ENCODE peak calls at places on chromosomes 12 and 14, in five cellular contexts. A is hypothalamus, J is amniotic epithelial cell, M is Kasumi-1, N is epithelial cell of esophagus. R is an unnamed sample.
A peak's percentile ranks its signal among the peaks of the same experiment; 100 is the strongest.

GRCh38 chr12:86838709-86839108 is 582.5 kb upstream of the MGAT4C start:
- DNase-seq in J (peak; percentile 1), M (no peak), N (no peak), A (no peak), R (peak; percentile 43)

GRCh38 chr12:62865090-62865489 is 69.9 kb downstream of the PPM1H start:
- DNase-seq in J (no peak), M (no peak), A (no peak), N (no peak), R (no peak)

GRCh38 chr12:110354172-110354780 is 49.2 kb downstream of the ANAPC7 start:
- DNase-seq in M (peak; percentile 94), A (no peak), J (peak; percentile 86), N (no peak), R (no peak)

GRCh38 chr14:69580009-69580577 is 5.4 kb upstream of the CCDC177 start:
- DNase-seq in N (peak; percentile 98), M (peak; percentile 52), A (no peak), J (peak; percentile 100), R (no peak)

GRCh38 chr12:64392221-64392620 is 1.7 kb upstream of the C12orf56 start:
- DNase-seq in N (peak; percentile 64), M (peak; percentile 60), J (peak; percentile 54), A (no peak), R (no peak)

GRCh38 chr12:111584959-111585358 is 14.2 kb downstream of the ATXN2 start:
- DNase-seq in A (no peak), N (peak; percentile 75), M (no peak), J (peak; percentile 72), R (no peak)

GRCh38 chr14:90726656-90727055 is 89.6 kb downstream of the TTC7B start:
- DNase-seq in M (peak; percentile 3), A (no peak), J (peak; percentile 70), N (peak; percentile 81), R (no peak)

GRCh38 chr12:69936214-69936731 is 111.2 kb downstream of the MYRFL start:
- DNase-seq in M (no peak), A (no peak), N (peak; percentile 72), J (no peak), R (no peak)

GRCh38 chr14:95482967-95483842 is 33.2 kb downstream of the SYNE3 start:
- DNase-seq in A (no peak), J (peak; percentile 93), N (peak; percentile 84), M (no peak), R (peak; percentile 62)

GRCh38 chr12:51591020-51591901 is at the start of gene SCN8A:
- DNase-seq in A (peak; percentile 28), J (peak; percentile 22), M (no peak), N (peak; percentile 3), R (peak; percentile 86)

GRCh38 chr12:90839340-90839739 is 115.6 kb downstream of the CCER1 start:
- DNase-seq in A (no peak), M (no peak), N (no peak), J (peak; percentile 66), R (no peak)

GRCh38 chr12:125720961-125721360 is 655.7 kb downstream of the AACS start:
- DNase-seq in N (no peak), J (no peak), A (no peak), M (no peak), R (no peak)

GRCh38 chr12:104006929-104007328 is 41.3 kb downstream of the TDG start:
- DNase-seq in N (peak; percentile 71), M (no peak), J (peak; percentile 62), A (no peak), R (no peak)

GRCh38 chr14:67167420-67168109 is 21.7 kb upstream of the GARIN2 start:
- DNase-seq in J (peak; percentile 38), N (no peak), A (no peak), M (no peak), R (no peak)

GRCh38 chr14:73610692-73611091 is 1.6 kb upstream of the ACOT6 start:
- DNase-seq in A (no peak), N (no peak), J (peak; percentile 62), M (no peak), R (peak; percentile 78)

GRCh38 chr12:75177997-75178396 is 31.6 kb downstream of the KCNC2 start:
- DNase-seq in M (no peak), N (peak; percentile 98), J (peak; percentile 90), A (no peak), R (no peak)

GRCh38 chr14:74620497-74620921 is 8.5 kb upstream of the LTBP2 start:
- DNase-seq in J (peak; percentile 96), N (peak; percentile 91), A (no peak), M (no peak), R (no peak)

GRCh38 chr14:68927956-68928675 is 51.0 kb downstream of the ACTN1 start:
- DNase-seq in N (no peak), M (no peak), A (no peak), J (no peak), R (no peak)

GRCh38 chr12:79959484-79959883 is 24.6 kb upstream of the PPP1R12A start:
- DNase-seq in A (no peak), J (no peak), N (no peak), M (no peak), R (no peak)

GRCh38 chr12:90281156-90281868 is 572.7 kb upstream of the ATP2B1 start:
- DNase-seq in A (no peak), N (no peak), J (no peak), M (no peak), R (no peak)

GRCh38 chr12:79274571-79275064 is 410.0 kb downstream of the SYT1 start:
- DNase-seq in J (no peak), N (no peak), A (no peak), M (no peak), R (no peak)

GRCh38 chr14:75319021-75319420 is 40.4 kb downstream of the FOS start:
- DNase-seq in A (no peak), M (no peak), N (no peak), J (no peak), R (no peak)

GRCh38 chr12:104582739-104583138 is 126.0 kb downstream of the CHST11 start:
- DNase-seq in A (no peak), J (no peak), N (no peak), M (no peak), R (no peak)

GRCh38 chr12:71315328-71315960 is 124.2 kb upstream of the LGR5 start:
- DNase-seq in A (no peak), N (no peak), J (no peak), M (no peak), R (no peak)

GRCh38 chr14:73752297-73752992 is 38.3 kb upstream of the PNMA1 start:
- DNase-seq in A (no peak), N (no peak), J (peak; percentile 85), M (no peak), R (peak; percentile 58)

GRCh38 chr12:123384318-123384993 is 524 bp downstream of the KMT5A start:
- DNase-seq in A (no peak), M (no peak), N (peak; percentile 32), J (no peak), R (peak; percentile 20)

GRCh38 chr12:75953312-75953906 is 78.2 kb downstream of the PHLDA1 start:
- DNase-seq in A (no peak), M (no peak), J (peak; percentile 47), N (peak; percentile 64), R (peak; percentile 41)

GRCh38 chr14:64095620-64096019 is 198.6 kb downstream of the ESR2 start:
- DNase-seq in N (peak; percentile 82), A (no peak), J (peak; percentile 74), M (no peak), R (no peak)

GRCh38 chr12:63985945-63986344 is 141.4 kb downstream of the SRGAP1 start:
- DNase-seq in N (no peak), A (no peak), M (no peak), J (no peak), R (no peak)

GRCh38 chr12:4447151-4447550 is 1.5 kb upstream of the FGF6 start:
- DNase-seq in N (no peak), M (no peak), J (no peak), A (no peak), R (no peak)

GRCh38 chr14:57748279-57748678 is 117.6 kb downstream of the SLC35F4 start:
- DNase-seq in J (no peak), N (peak; percentile 86), M (no peak), A (no peak), R (no peak)

R was measured in testis.